ENCODE peak calls at places on chromosomes 4 and X, in five cellular contexts. G is GM12865, U is astrocyte of the spinal cord, A is tibial nerve, W is uterus. F is an unnamed sample.

GRCh38 chrX:65300104-65300809 is 234.3 kb downstream of the LAS1L start:
- DNase-seq in G (no peak), W (no peak), A (no peak), U (no peak), F (no peak)

GRCh38 chr4:91936301-91936700 is 367.5 kb upstream of the GRID2 start:
- DNase-seq in U (peak; percentile 61), W (no peak), G (no peak), A (no peak), F (no peak)

GRCh38 chr4:165096776-165097175 is 15.9 kb downstream of the TMEM192 start:
- DNase-seq in U (peak; percentile 37), A (no peak), W (no peak), G (peak; percentile 25), F (no peak)

GRCh38 chrX:149948001-149948400 is 9.7 kb upstream of the EOLA2 start:
- DNase-seq in U (no peak), A (no peak), G (no peak), W (no peak), F (no peak)

GRCh38 chr4:78482281-78482680 is 69.3 kb upstream of the ANXA3 start:
- DNase-seq in G (no peak), A (no peak), U (no peak), W (no peak), F (no peak)

GRCh38 chrX:24204958-24205357 is 55.4 kb downstream of the ZFX start:
- DNase-seq in G (no peak), A (no peak), W (no peak), U (no peak), F (no peak)

GRCh38 chr4:73406548-73406875 is 2.4 kb downstream of the ALB start:
- DNase-seq in G (no peak), W (no peak), A (no peak), U (no peak), F (no peak)

GRCh38 chrX:10098235-10098819 is 58.4 kb upstream of the CLCN4 start:
- DNase-seq in U (no peak), A (no peak), G (peak; percentile 72), W (no peak), F (no peak)

GRCh38 chr4:94668724-94669123 is 89.0 kb upstream of the BMPR1B start:
- DNase-seq in A (no peak), U (no peak), G (no peak), W (no peak), F (no peak)

GRCh38 chr4:58936436-58936835 is 1826.3 kb upstream of the IGFBP7 start:
- DNase-seq in A (no peak), W (no peak), U (no peak), G (no peak), F (no peak)

GRCh38 chr4:179123079-179123478 is 1680.8 kb upstream of the AGA start:
- DNase-seq in W (no peak), G (no peak), A (no peak), U (no peak), F (no peak)

GRCh38 chrX:106170318-106170717 is 2.2 kb downstream of the PWWP3B start:
- DNase-seq in G (peak; percentile 1), U (peak; percentile 52), A (peak; percentile 7), W (no peak), F (no peak)

GRCh38 chr4:122874194-122874593 is 47.6 kb downstream of the FGF2 start:
- DNase-seq in U (peak; percentile 82), A (no peak), W (no peak), G (no peak), F (no peak)

GRCh38 chr4:42750091-42750490 is 93.2 kb upstream of the ATP8A1 start:
- DNase-seq in A (no peak), W (no peak), U (no peak), G (peak; percentile 54), F (no peak)

GRCh38 chr4:149790172-149790907 is 25.3 kb downstream of the IQCM start:
- DNase-seq in U (no peak), W (no peak), A (no peak), G (no peak), F (no peak)

GRCh38 chr4:170529760-170530440 is 440.1 kb upstream of the AADAT start:
- DNase-seq in U (peak; percentile 1), W (no peak), G (no peak), A (no peak), F (no peak)

GRCh38 chr4:123545569-123546122 is 149.1 kb downstream of the SPRY1 start:
- DNase-seq in W (no peak), G (no peak), U (no peak), A (no peak), F (no peak)

GRCh38 chr4:151184523-151185458 is 85.4 kb downstream of the RPS3A start:
- DNase-seq in U (peak; percentile 78), G (no peak), A (no peak), W (no peak), F (no peak)

GRCh38 chr4:115110191-115111166 is 2.9 kb downstream of the NDST4 start:
- DNase-seq in W (no peak), G (no peak), A (no peak), U (peak; percentile 20), F (no peak)

GRCh38 chr4:140595065-140595464 is 26.3 kb upstream of the UCP1 start:
- DNase-seq in W (no peak), U (no peak), G (peak; percentile 45), A (no peak), F (no peak)

GRCh38 chr4:116953947-116954346 is 131.4 kb downstream of the TRAM1L1 start:
- DNase-seq in G (no peak), A (no peak), U (no peak), W (no peak), F (no peak)

GRCh38 chrX:115047715-115048114 is 30.3 kb upstream of the IL13RA2 start:
- DNase-seq in A (no peak), U (no peak), G (no peak), W (no peak), F (no peak)

GRCh38 chr4:156521631-156522030 is 450.0 kb downstream of the PDGFC start:
- DNase-seq in U (no peak), G (no peak), A (no peak), W (no peak), F (no peak)

GRCh38 chrX:71908387-71908786 is 2.3 kb upstream of the NHSL2 start:
- DNase-seq in G (no peak), W (no peak), U (no peak), A (no peak), F (no peak)

GRCh38 chr4:152352645-152353116 is 183.2 kb downstream of the FBXW7 start:
- DNase-seq in A (peak; percentile 68), G (peak; percentile 38), U (peak; percentile 95), W (peak; percentile 81), F (no peak)

GRCh38 chr4:152348670-152349069 is 187.2 kb downstream of the FBXW7 start:
- DNase-seq in G (no peak), A (no peak), U (peak; percentile 16), W (no peak), F (no peak)

GRCh38 chr4:152356428-152357034 is 179.4 kb downstream of the FBXW7 start:
- DNase-seq in A (no peak), U (no peak), W (no peak), G (no peak), F (no peak)

GRCh38 chr4:152351080-152351479 is 184.8 kb downstream of the FBXW7 start:
- DNase-seq in G (no peak), W (no peak), U (no peak), A (no peak), F (no peak)

DNA sequence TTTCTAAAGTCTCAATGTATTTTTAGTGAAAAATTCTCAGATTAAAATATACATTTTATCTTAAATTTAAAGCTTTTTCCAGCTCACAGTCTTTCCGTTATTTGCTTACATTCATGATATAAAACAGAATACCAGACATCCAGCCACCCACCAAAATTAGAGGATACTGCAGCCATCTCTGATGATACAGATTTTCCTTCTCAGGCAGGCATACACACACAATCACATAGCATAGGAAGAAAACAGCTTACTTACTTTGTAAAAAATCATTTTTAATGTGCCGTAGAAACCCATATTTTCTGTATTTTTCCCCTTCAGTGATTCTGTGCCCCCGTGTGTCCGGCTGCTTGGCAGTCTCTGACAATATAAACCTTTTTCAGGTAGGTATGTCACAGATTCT is 183.7 kb downstream of the FBXW7 start:
- DNase-seq in W (no peak), G (no peak), U (no peak), A (no peak), F (no peak)
- TF ChIP-seq CTCF in W (no peak), G (no peak), U (no peak), A (no peak), F (no peak)

GRCh38 chr4:86848136-86848535 is 1.0 kb downstream of the SLC10A6 start:
- DNase-seq in W (no peak), U (peak; percentile 37), A (no peak), G (no peak), F (no peak)
- TF ChIP-seq CTCF in W (no peak), U (no peak), A (no peak), G (no peak), F (no peak)

GRCh38 chr4:126957555-126958440 is 675.0 kb upstream of the INTU start:
- DNase-seq in G (no peak), W (no peak), U (peak; percentile 41), A (no peak), F (no peak)
- TF ChIP-seq CTCF in G (no peak), W (no peak), U (no peak), A (no peak), F (no peak)

GRCh38 chrX:84192006-84192405 is 4.0 kb upstream of the RPS6KA6 start:
- DNase-seq in G (no peak), U (no peak), W (no peak), A (no peak), F (no peak)

GRCh38 chrX:84186603-84187358 is 1.2 kb downstream of the RPS6KA6 start:
- DNase-seq in U (no peak), A (peak; percentile 4), W (no peak), G (no peak), F (no peak)

GRCh38 chrX:84189125-84189524 is 1.1 kb upstream of the RPS6KA6 start:
- DNase-seq in U (no peak), W (no peak), G (no peak), A (no peak), F (no peak)

GRCh38 chrX:84187501-84188319 is at the start of gene RPS6KA6:
- DNase-seq in G (no peak), A (peak; percentile 4), U (peak; percentile 17), W (peak; percentile 17), F (peak; percentile 70)

GRCh38 chrX:84188320-84188834 is 378 bp upstream of the RPS6KA6 start:
- DNase-seq in W (peak; percentile 46), G (no peak), A (peak; percentile 4), U (peak; percentile 57), F (peak; percentile 66)
- TF ChIP-seq CTCF in W (no peak), G (no peak), A (no peak), U (no peak), F (no peak)

GRCh38 chr4:83083925-83084475 is 30.5 kb downstream of the PLAC8 start:
- DNase-seq in A (no peak), G (peak; percentile 51), W (no peak), U (no peak), F (no peak)
- TF ChIP-seq CTCF in A (no peak), G (no peak), W (no peak), U (no peak), F (no peak)

DNA sequence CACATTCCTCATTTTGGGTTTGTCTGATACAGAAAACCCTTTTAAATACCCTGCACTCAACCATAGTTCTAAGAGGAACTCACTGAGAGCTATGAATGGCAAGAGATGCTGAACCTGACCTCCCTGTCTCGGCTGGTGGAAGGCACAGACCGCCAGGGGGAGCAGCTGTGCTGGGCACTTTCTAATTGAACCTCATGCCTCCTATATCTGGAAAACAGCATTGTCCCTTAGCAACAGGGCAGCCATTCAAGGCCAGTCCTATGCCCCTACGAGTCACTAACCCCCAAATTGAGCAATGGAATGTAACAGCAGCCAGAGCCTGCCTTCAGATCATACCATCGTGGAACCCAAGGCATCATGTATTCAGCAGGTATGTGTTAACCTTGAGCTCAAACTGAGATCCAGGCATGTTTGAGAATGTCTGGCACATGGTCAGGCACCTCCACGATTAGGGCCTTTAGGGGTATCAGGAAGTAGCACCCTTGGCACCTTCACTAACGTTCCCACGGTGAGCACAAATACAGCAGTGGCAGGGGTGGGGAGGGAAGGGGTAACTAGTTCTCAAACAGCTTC is 5.1 kb downstream of the USP27X start:
- DNase-seq in G (peak; percentile 59), A (peak; percentile 57), W (peak; percentile 38), U (peak; percentile 32), F (no peak)
- TF ChIP-seq CTCF in G (peak; percentile 74), A (peak; percentile 57), W (peak; percentile 61), U (peak; percentile 79), F (peak; percentile 72)

F was measured in type B pancreatic cell.